ENCODE peak calls at places on chromosomes 12 and 14, in seven cellular contexts. A, X, Z, N, J, R and U are unnamed samples.
A peak's percentile ranks its signal among the peaks of the same experiment; 100 is the strongest.

GRCh38 chr12:6914246-6914947 is at the start of gene ENO2:
- DNase-seq in A (peak; percentile 93), X (peak; percentile 66), Z (no peak), N (peak; percentile 75), J (peak; percentile 80), R (peak; percentile 44), U (peak; percentile 93)

GRCh38 chr12:47033081-47033480 is 46.3 kb upstream of the PCED1B start:
- DNase-seq in A (peak; percentile 83), X (peak; percentile 69), Z (no peak), N (no peak), J (peak; percentile 52), R (no peak), U (no peak)

GRCh38 chr12:53004178-53004577 is 2.1 kb upstream of the EIF4B start:
- DNase-seq in A (no peak), X (peak; percentile 27), Z (no peak), N (no peak), J (no peak), R (no peak), U (no peak)

GRCh38 chr12:16920451-16920850 is 314.5 kb upstream of the LMO3 start:
- DNase-seq in A (no peak), X (no peak), Z (no peak), N (no peak), J (no peak), R (no peak), U (no peak)

GRCh38 chr14:101065696-101066694 is 162.5 kb upstream of the RTL1 start:
- DNase-seq in A (peak; percentile 55), X (no peak), Z (no peak), N (no peak), J (peak; percentile 8), R (no peak), U (no peak)

GRCh38 chr14:92549853-92550244 is 36.3 kb downstream of the RIN3 start:
- DNase-seq in A (peak; percentile 85), X (peak; percentile 60), Z (no peak), N (no peak), J (no peak), R (no peak), U (no peak)

GRCh38 chr14:34374998-34375740 is 86.9 kb downstream of the SPTSSA start:
- DNase-seq in A (no peak), X (no peak), Z (no peak), N (no peak), J (no peak), R (no peak), U (no peak)

GRCh38 chr12:67287311-67287710 is 18.2 kb downstream of the CAND1 start:
- DNase-seq in A (no peak), X (no peak), Z (no peak), N (no peak), J (no peak), R (no peak), U (no peak)

GRCh38 chr12:6939187-6939540 is 4.5 kb upstream of the RNU7-1 start:
- DNase-seq in A (no peak), X (no peak), Z (no peak), N (no peak), J (no peak), R (no peak), U (no peak)

GRCh38 chr14:75409425-75410205 is 18.2 kb upstream of the JDP2 start:
- DNase-seq in A (no peak), X (no peak), Z (no peak), N (no peak), J (no peak), R (no peak), U (no peak)

GRCh38 chr12:65192963-65193516 is 23.7 kb downstream of the LEMD3 start:
- DNase-seq in A (no peak), X (no peak), Z (no peak), N (no peak), J (no peak), R (no peak), U (no peak)

GRCh38 chr12:91127751-91128150 is 16.5 kb upstream of the LUM start:
- DNase-seq in A (no peak), X (peak; percentile 42), Z (no peak), N (no peak), J (no peak), R (peak; percentile 41), U (no peak)

GRCh38 chr14:106094654-106095189 is 568.3 kb downstream of the TMEM121 start:
- DNase-seq in A (no peak), X (no peak), Z (no peak), N (no peak), J (no peak), R (peak; percentile 42), U (no peak)
- TF ChIP-seq CTCF in A (no peak), X (no peak), Z (peak; percentile 13), N (no peak), J (no peak), R (peak; percentile 66), U (no peak)

GRCh38 chr12:121812320-121812871 is 8.6 kb downstream of the SETD1B start:
- DNase-seq in A (peak; percentile 85), X (peak; percentile 82), Z (no peak), N (peak; percentile 58), J (peak; percentile 71), R (no peak), U (no peak)
- H3K27ac ChIP-seq in A (peak overlapping the region; percentile 88), X (peak overlapping the region; percentile 25), Z (peak overlapping the region; percentile 57), N (peak overlapping the region; percentile 62), J (peak overlapping the region; percentile 86), R (peak overlapping the region; percentile 57), U (peak overlapping the region; percentile 64)

DNA sequence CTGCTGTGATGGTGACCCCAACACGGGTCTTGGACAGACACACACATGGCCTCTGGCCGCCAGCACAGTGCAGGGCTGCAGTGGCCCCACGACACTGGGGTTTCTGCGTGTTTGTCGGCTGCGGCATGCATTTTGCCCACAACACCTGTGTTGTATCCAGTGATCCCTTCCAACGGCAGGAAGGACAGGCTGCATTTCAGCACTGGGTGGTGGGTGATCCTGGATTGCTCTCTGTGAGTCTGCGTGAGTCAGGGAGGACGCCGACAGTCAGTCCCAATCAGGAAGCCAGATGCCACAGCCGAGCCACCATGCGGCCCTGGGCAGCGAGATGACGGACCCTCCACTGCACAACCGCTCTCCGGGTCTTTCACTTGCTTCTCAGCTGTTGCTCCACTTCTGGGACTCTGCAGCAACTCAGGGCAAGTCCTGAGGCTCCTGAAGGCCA is 20.6 kb downstream of the LRTM2 start:
- DNase-seq in A (peak; percentile 35), X (no peak), Z (no peak), N (no peak), J (no peak), R (no peak), U (no peak)
- TF ChIP-seq CTCF in A (no peak), X (no peak), Z (no peak), N (no peak), J (no peak), R (no peak), U (no peak)

GRCh38 chr14:89293349-89293916 is 123.6 kb downstream of the FOXN3 start:
- DNase-seq in A (peak; percentile 29), X (peak; percentile 15), Z (no peak), N (no peak), J (no peak), R (no peak), U (no peak)

GRCh38 chr14:89294060-89294459 is 123.0 kb downstream of the FOXN3 start:
- DNase-seq in A (peak; percentile 54), X (no peak), Z (no peak), N (no peak), J (no peak), R (no peak), U (no peak)

GRCh38 chr14:89296281-89296745 is 120.7 kb downstream of the FOXN3 start:
- DNase-seq in A (peak; percentile 10), X (no peak), Z (no peak), N (no peak), J (no peak), R (no peak), U (no peak)

GRCh38 chr14:89292579-89293348 is 124.3 kb downstream of the FOXN3 start:
- DNase-seq in A (peak; percentile 48), X (no peak), Z (no peak), N (no peak), J (no peak), R (peak; percentile 5), U (no peak)

GRCh38 chr14:89294872-89295271 is 122.2 kb downstream of the FOXN3 start:
- DNase-seq in A (peak; percentile 1), X (no peak), Z (no peak), N (no peak), J (no peak), R (no peak), U (no peak)
- H3K27ac ChIP-seq in A (no peak overlapping the region), X (no peak overlapping the region), Z (no peak overlapping the region), N (no peak overlapping the region), J (no peak overlapping the region), R (no peak overlapping the region), U (no peak overlapping the region)

DNA sequence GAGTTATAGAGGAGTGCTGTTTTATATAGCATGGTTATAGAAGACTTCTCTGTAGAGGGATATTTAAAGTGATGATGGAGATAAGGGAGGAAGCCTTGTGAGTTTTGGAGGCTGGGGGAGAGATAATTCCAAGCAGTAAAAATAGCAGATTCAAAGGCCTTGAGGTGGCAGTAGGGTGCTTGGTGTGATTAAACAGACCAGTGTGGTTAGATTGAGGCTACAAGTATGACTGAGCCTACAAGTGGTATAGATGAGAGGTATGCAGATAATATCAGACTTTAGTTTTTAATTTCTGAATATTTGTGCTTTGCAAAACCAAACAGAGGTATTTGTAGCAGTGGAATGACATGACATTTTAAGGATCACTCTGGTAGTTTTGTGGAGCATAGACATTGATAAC is 20.3 kb downstream of the FANCM start:
- DNase-seq in A (no peak), X (peak; percentile 32), Z (no peak), N (no peak), J (no peak), R (no peak), U (no peak)
- TF ChIP-seq CTCF in A (no peak), X (peak; percentile 11), Z (no peak), N (no peak), J (no peak), R (no peak), U (no peak)

GRCh38 chr14:86363047-86363446 is 833.1 kb downstream of the FLRT2 start:
- DNase-seq in A (no peak), X (no peak), Z (no peak), N (no peak), J (no peak), R (no peak), U (no peak)

GRCh38 chr14:86364634-86365033 is 834.7 kb downstream of the FLRT2 start:
- DNase-seq in A (no peak), X (no peak), Z (no peak), N (no peak), J (no peak), R (no peak), U (no peak)

GRCh38 chr14:86357866-86358265 is 827.9 kb downstream of the FLRT2 start:
- DNase-seq in A (no peak), X (no peak), Z (no peak), N (no peak), J (no peak), R (no peak), U (no peak)

DNA sequence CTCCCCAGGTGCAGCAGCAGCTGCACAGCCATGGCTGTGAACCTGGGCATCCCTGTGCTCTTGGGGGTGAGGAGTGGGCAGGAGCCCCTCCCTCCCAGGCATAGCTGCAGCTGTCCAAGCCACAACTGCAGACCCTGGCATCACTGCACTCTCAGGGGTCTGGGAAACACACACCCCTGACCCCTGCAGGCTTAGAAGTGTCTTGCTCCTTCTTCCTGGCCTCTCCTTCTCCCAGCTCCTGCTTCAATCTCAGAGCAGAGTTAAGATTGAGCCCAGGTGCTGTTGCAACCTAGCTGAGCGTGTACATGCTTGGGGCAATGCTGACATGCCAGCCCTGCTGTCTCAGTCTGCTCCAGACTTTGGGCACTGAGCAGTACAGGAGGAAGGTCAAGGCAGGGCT is 833.6 kb downstream of the FLRT2 start:
- DNase-seq in A (no peak), X (no peak), Z (no peak), N (no peak), J (no peak), R (no peak), U (no peak)
- H3K27ac ChIP-seq in A (no peak overlapping the region), X (no peak overlapping the region), Z (no peak overlapping the region), N (no peak overlapping the region), J (no peak overlapping the region), R (no peak overlapping the region), U (no peak overlapping the region)

GRCh38 chr14:61280526-61281185 is 482 bp downstream of the TMEM30B start:
- DNase-seq in A (peak; percentile 77), X (peak; percentile 50), Z (no peak), N (no peak), J (peak; percentile 22), R (no peak), U (no peak)
- TF ChIP-seq CTCF in A (peak; percentile 37), X (peak; percentile 40), Z (peak; percentile 34), N (no peak), J (peak; percentile 13), R (no peak), U (peak; percentile 15)